ENCODE peak calls at places on chromosome 2, in six cellular contexts. K is left ventricle myocardium superior; I is right cardiac atrium; E is stimulated activated CD4-positive, alpha-beta T cell treated with anti-CD3 and anti-CD28 coated beads, Interleukin-1b, Interleukin-23, amount 100 ng/mL, for 1 hour; P is memory B cell; M is AG08395. H is an unnamed sample.
A peak's percentile ranks its signal among the peaks of the same experiment; 100 is the strongest.

GRCh38 chr2:30694286-30695055 is 112.8 kb downstream of the CAPN13 start:
- DNase-seq in P (no peak), E (no peak), K (no peak), M (peak; percentile 59), I (no peak), H (no peak)

GRCh38 chr2:158232476-158232875 is 130.8 kb downstream of the UPP2 start:
- DNase-seq in P (no peak), M (no peak), I (no peak), E (no peak), K (no peak), H (no peak)

GRCh38 chr2:85468704-85469349 is 50.3 kb downstream of the SH2D6 start:
- DNase-seq in I (no peak), E (no peak), K (no peak), P (no peak), M (peak; percentile 62), H (no peak)

GRCh38 chr2:10339647-10340592 is 37.2 kb downstream of the HPCAL1 start:
- DNase-seq in M (no peak), K (no peak), P (no peak), E (no peak), I (no peak), H (no peak)

GRCh38 chr2:213188971-213189899 is 37.8 kb upstream of the IKZF2 start:
- DNase-seq in P (no peak), M (peak; percentile 50), I (no peak), E (no peak), K (no peak), H (no peak)

GRCh38 chr2:171878481-171878993 is 15.5 kb downstream of the SLC25A12 start:
- DNase-seq in M (peak; percentile 61), E (no peak), P (no peak), K (no peak), I (no peak), H (no peak)

GRCh38 chr2:104857262-104858221 is 3.6 kb downstream of the POU3F3 start:
- DNase-seq in M (no peak), E (no peak), P (no peak), I (no peak), K (no peak), H (no peak)

GRCh38 chr2:65722028-65722427 is 289.6 kb upstream of the SPRED2 start:
- DNase-seq in I (peak; percentile 73), K (peak; percentile 58), E (no peak), M (no peak), P (no peak), H (no peak)

GRCh38 chr2:190528521-190529001 is 6.0 kb downstream of the NEMP2 start:
- DNase-seq in K (no peak), M (peak; percentile 13), E (no peak), I (no peak), P (no peak), H (no peak)

GRCh38 chr2:158313734-158314133 is 142.8 kb downstream of the CCDC148 start:
- DNase-seq in I (no peak), K (no peak), P (no peak), E (no peak), M (no peak), H (no peak)

GRCh38 chr2:175950512-175950911 is 51.6 kb downstream of the LNPK start:
- DNase-seq in K (no peak), P (no peak), M (no peak), E (no peak), I (no peak), H (no peak)

GRCh38 chr2:176079851-176080539 is 3.8 kb downstream of the EVX2 start:
- DNase-seq in E (no peak), K (peak; percentile 56), P (no peak), I (peak; percentile 71), M (peak; percentile 58), H (no peak)